ENCODE peak calls at places on chromosomes 13 and 19, in ten cellular contexts. Q is HL-60, J is HFF-Myc, T is A549, F is thoracic aorta, O is upper lobe of right lung, H is body of pancreas, V is Calu3, Z is neural crest cell, Y is D721Med. U is an unnamed sample.

GRCh38 chr19:13839193-13839937 is 37.6 kb upstream of the NANOS3 start:
- DNase-seq in J (no peak), O (peak), Z (no peak), H (peak), Q (peak), Y (no peak), F (no peak), T (peak), V (peak), U (peak)

GRCh38 chr13:59301166-59301551 is 862.6 kb downstream of the DIAPH3 start:
- DNase-seq in O (no peak), T (no peak), V (no peak), Y (no peak), Q (no peak), J (no peak), H (no peak), F (no peak), Z (no peak), U (no peak)

GRCh38 chr13:84609716-84610115 is 727.4 kb upstream of the SLITRK1 start:
- DNase-seq in Z (no peak), T (peak), J (no peak), H (no peak), V (no peak), O (no peak), Q (no peak), Y (no peak), F (no peak), U (no peak)

GRCh38 chr13:54018485-54018884 is 989.9 kb downstream of the OLFM4 start:
- DNase-seq in J (no peak), H (no peak), V (no peak), Q (no peak), Y (no peak), T (no peak), F (no peak), Z (no peak), O (no peak), U (no peak)

GRCh38 chr19:18590273-18591272 is 2.0 kb downstream of the REX1BD start:
- DNase-seq in Q (no peak), J (no peak), O (peak), Z (peak), F (no peak), H (no peak), V (no peak), T (peak), Y (peak), U (no peak)

GRCh38 chr13:40812724-40813445 is 23.5 kb downstream of the SLC25A15 start:
- DNase-seq in Q (no peak), F (no peak), H (no peak), Z (no peak), T (peak), V (no peak), O (no peak), J (no peak), Y (no peak), U (no peak)

GRCh38 chr19:34838753-34839431 is 65.9 kb upstream of the ZNF599 start:
- DNase-seq in H (peak), Y (no peak), Q (no peak), V (no peak), Z (peak), O (no peak), F (no peak), J (no peak), T (peak), U (no peak)

GRCh38 chr19:53102186-53102585 is 1.0 kb downstream of the ZNF160 start:
- DNase-seq in Y (peak), Q (no peak), H (no peak), Z (no peak), O (no peak), T (no peak), V (no peak), F (no peak), J (no peak), U (no peak)

GRCh38 chr19:3041756-3042517 is 12.9 kb upstream of the TLE2 start:
- DNase-seq in Z (no peak), Q (no peak), V (no peak), F (no peak), H (no peak), J (no peak), Y (no peak), O (no peak), T (no peak), U (no peak)

GRCh38 chr19:10533656-10534386 is 9.9 kb upstream of the ATG4D start:
- DNase-seq in Y (no peak), V (no peak), F (no peak), T (peak), Q (no peak), Z (no peak), J (no peak), O (no peak), H (no peak), U (no peak)

GRCh38 chr19:17394891-17395415 is 957 bp upstream of the CCDC194 start:
- DNase-seq in T (peak), Y (peak), V (peak), Q (peak), O (peak), Z (peak), F (no peak), H (peak), J (no peak), U (peak)

GRCh38 chr13:91361755-91362271 is 14.3 kb downstream of the MIR17HG start:
- DNase-seq in T (peak), Y (no peak), V (no peak), F (no peak), Q (no peak), Z (no peak), J (no peak), H (no peak), O (no peak), U (no peak)

GRCh38 chr13:114115191-114115671 is 17.2 kb downstream of the RASA3 start:
- DNase-seq in V (peak), Y (no peak), J (no peak), O (peak), Z (no peak), T (peak), F (no peak), H (peak), Q (peak), U (no peak)

GRCh38 chr13:47480941-47481340 is 520.1 kb downstream of the SUCLA2 start:
- DNase-seq in V (no peak), H (no peak), Q (no peak), J (no peak), T (no peak), F (no peak), Z (no peak), Y (no peak), O (no peak), U (no peak)

DNA sequence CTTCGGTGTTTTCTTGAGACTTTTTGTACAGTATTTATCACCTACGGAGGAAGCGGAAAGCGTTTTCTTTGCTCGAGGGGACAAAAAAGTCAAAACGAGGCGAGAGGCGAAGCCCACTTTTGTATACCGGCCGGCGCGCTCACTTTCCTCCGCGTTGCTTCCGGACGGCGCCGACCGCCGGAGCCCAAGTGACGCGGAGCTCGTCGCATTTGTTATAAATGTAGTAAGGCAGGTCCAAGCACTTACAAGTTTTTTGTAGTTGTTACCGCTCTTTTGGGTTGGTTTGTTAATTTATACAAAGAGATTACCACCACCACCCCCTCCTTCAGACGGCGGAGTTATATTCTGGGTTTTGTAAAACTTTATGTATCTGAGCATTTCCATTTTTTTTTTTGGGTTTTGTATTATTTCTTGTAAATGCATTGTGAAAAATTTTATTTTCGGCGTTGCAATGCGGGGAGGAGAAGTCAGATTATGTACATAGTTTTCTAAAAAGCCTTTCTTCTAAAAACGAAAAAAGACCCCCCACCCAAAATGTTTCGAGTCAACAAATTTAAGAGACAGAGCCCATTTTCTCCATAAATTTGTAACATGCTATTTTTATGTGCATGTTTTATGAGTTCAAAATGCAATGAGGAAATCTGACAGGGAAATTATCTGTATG is 2.2 kb downstream of the SOX1 start:
- DNase-seq in Z (no peak), Q (no peak), V (no peak), Y (no peak), H (no peak), F (no peak), T (no peak), J (no peak), O (no peak), U (no peak)
- TF ChIP-seq CTCF in Z (no peak), Q (no peak), V (no peak), Y (no peak), H (no peak), F (no peak), T (no peak), J (no peak), O (no peak), U (no peak)

GRCh38 chr13:36817996-36818395 is 1.0 kb upstream of the RFXAP start:
- DNase-seq in Q (no peak), Y (no peak), F (no peak), H (no peak), J (no peak), T (no peak), V (no peak), Z (no peak), O (no peak), U (no peak)
- TF ChIP-seq CTCF in Q (no peak), Y (peak), F (no peak), H (no peak), J (no peak), T (peak), V (no peak), Z (no peak), O (no peak), U (no peak)

DNA sequence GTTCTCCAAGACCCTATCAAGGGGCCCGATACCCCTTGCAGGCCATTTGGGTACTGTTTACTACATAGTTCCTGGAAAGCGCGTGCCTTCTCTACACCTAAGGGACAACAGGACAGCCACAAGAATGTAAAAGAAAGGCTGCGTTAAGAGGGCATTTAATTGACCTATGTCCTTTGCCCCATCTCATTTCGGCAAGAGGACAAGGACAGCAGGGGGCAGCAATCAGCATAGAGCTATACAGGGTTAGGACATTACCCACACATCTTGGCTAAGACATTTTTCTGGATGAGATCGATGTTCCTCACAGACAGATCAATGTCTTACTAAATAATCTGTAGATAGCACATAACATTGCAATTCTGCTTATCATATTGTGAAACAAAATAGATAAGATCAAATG is 41.2 kb downstream of the FLT3 start:
- DNase-seq in H (peak), Q (peak), J (no peak), T (peak), V (peak), O (no peak), Z (peak), Y (no peak), F (no peak), U (no peak)
- TF ChIP-seq CTCF in H (peak), Q (peak), J (peak), T (peak), V (peak), O (peak), Z (peak), Y (peak), F (no peak), U (peak)

GRCh38 chr19:48738557-48739399 is 1.6 kb downstream of the RASIP1 start:
- DNase-seq in O (peak), Z (peak), V (peak), Q (peak), H (peak), J (no peak), Y (peak), F (peak), T (peak), U (peak)
- TF ChIP-seq CTCF in O (peak), Z (peak), V (peak), Q (no peak), H (peak), J (peak), Y (peak), F (no peak), T (peak), U (peak)

GRCh38 chr19:49127674-49128544 is 8.6 kb downstream of the PPFIA3 start:
- DNase-seq in T (peak), O (peak), Q (peak), H (peak), V (peak), Y (peak), Z (peak), F (peak), J (peak), U (peak)
- TF ChIP-seq CTCF in T (peak), O (no peak), Q (no peak), H (peak), V (peak), Y (no peak), Z (peak), F (no peak), J (no peak), U (peak)

DNA sequence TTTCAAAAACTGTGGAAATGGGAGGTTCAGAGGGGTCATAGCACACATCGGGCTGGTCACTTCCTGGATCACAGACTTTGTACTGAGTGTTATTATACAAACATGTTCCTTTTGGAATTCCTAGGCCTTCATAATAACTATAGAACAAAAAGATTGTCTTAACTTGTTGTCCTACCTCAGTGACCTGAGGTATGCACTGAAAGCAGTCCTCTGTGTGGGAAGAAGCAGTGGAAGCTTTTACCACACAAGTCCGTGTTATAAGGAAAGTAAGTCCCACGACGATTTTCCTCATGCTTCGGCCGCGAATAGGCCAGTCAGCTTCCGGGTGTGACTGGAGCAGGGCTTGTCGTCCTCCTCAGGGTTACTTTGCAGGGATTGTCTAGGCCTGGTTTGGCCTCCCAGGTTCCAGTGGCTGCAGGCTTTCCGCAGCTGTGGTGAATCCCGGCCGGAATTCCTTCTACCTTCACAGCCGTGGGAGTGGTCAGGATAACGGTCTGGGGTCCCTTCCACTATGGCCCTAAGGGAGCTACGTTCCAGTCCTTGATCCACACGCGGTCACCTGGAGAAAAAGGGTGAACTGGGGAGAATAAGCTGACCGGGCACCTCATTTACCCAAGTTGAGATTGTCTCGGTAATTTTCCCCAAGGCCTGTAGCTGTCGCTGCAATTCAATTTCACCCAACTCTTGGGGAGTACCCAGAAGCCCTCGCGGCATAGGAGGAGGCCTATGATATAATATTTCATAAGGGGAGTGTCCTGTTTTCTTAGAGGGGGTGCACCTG is 16.0 kb downstream of the NAPSA start:
- DNase-seq in T (no peak), H (no peak), F (no peak), Q (no peak), V (no peak), O (peak), Z (no peak), Y (no peak), J (no peak), U (no peak)
- TF ChIP-seq CTCF in T (no peak), H (no peak), F (no peak), Q (no peak), V (no peak), O (no peak), Z (no peak), Y (no peak), J (no peak), U (peak)

GRCh38 chr19:40744554-40745401 is 5.5 kb downstream of the ACTMAP start:
- DNase-seq in O (peak), Q (no peak), F (no peak), J (no peak), Z (no peak), T (no peak), Y (no peak), H (peak), V (no peak), U (no peak)
- TF ChIP-seq CTCF in O (peak), Q (no peak), F (no peak), J (no peak), Z (no peak), T (peak), Y (peak), H (no peak), V (no peak), U (peak)

GRCh38 chr13:113084094-113084942 is 21.3 kb upstream of the F7 start:
- DNase-seq in Y (no peak), Z (no peak), H (no peak), O (peak), F (no peak), T (no peak), Q (no peak), V (no peak), J (no peak), U (no peak)

GRCh38 chr13:113086991-113087922 is 18.3 kb upstream of the F7 start:
- DNase-seq in Z (no peak), H (no peak), T (no peak), J (no peak), O (peak), Y (no peak), F (no peak), Q (no peak), V (no peak), U (no peak)

GRCh38 chr13:113084943-113085540 is 20.5 kb upstream of the F7 start:
- DNase-seq in F (no peak), J (no peak), H (no peak), Q (no peak), Z (no peak), O (peak), Y (no peak), V (no peak), T (no peak), U (no peak)

GRCh38 chr13:113087923-113088690 is 17.5 kb upstream of the F7 start:
- DNase-seq in Y (no peak), V (no peak), Z (no peak), T (no peak), O (peak), Q (no peak), J (no peak), F (no peak), H (no peak), U (no peak)

DNA sequence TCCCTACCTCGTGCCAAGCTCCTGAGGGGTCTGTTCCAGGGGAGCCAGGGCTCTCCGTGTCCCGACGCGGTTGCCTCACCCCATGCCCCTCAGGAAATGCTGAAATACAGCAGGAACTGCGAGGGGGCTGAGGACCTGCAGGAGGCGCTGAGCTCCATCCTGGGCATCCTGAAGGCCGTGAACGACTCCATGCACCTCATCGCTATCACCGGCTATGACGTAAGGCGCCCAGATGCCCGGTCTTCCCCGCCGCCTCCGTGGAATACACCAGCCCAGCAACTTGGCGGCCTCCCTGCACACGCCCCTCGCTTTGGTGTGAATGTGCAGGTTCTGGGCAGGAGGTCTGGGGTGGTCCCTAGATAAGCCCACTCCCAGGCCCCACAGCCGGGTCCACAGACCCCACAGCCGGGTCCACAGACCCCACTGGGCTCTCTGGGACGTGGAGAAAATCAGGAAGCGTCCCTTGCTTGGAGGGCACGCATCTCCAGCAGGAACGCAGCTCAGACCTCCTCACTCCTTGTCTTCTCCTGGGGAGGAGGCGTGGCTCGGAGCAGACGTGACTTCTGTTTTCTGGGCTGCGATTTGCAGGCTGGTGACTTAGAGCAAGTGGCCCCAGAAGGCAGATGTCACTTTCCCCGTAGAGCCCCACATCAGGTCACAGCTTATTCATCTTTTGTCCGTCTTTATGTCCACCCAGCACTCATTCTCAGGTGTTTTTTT is 19.4 kb upstream of the F7 start:
- DNase-seq in O (peak), T (peak), J (no peak), H (no peak), Q (no peak), Y (no peak), F (no peak), Z (no peak), V (no peak), U (no peak)
- TF ChIP-seq CTCF in O (no peak), T (no peak), J (peak), H (no peak), Q (no peak), Y (peak), F (no peak), Z (no peak), V (no peak), U (no peak)

DNA sequence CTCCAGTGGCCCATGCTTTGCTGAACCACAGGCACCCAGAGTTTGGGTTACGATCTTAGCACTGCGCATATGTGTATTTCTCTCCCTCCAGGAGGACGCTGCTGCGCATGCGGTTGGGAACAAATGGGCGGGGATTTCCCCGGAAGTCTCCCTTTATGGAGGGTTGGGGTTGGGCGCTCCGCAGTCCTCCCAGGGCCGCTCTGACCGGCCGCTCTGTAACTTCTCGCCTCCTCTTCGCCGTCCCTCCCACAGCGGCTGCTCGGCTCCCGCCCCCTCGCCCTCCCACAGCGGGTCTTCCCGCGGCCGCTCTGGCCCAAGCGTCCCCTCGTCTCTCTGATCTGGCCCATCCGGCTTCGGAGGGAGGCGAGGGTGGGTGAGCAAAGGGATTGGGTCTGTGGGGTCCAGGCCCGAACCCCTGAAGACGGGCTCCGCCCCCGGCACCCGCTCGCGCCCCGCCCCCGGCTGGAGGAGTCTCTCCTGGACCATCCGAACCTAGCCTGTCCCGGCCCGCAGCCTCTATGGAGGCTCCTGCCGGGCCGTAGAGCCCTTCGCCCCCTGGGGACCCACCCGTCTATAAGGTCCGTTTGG is at the start of gene MEGF8:
- DNase-seq in O (peak), T (peak), Y (peak), F (peak), H (peak), Q (peak), V (peak), J (peak), Z (peak), U (peak)
- TF ChIP-seq CTCF in O (peak), T (no peak), Y (peak), F (peak), H (peak), Q (peak), V (no peak), J (peak), Z (peak), U (peak)

GRCh38 chr19:648305-648704 is 8.6 kb downstream of the FGF22 start:
- DNase-seq in T (no peak), Y (no peak), F (no peak), H (no peak), Z (no peak), O (no peak), J (no peak), Q (no peak), V (no peak), U (no peak)
- TF ChIP-seq CTCF in T (no peak), Y (no peak), F (no peak), H (no peak), Z (no peak), O (no peak), J (no peak), Q (no peak), V (no peak), U (no peak)